ENCODE peak calls at places on chromosomes 6 and 20, in seven cellular contexts. R is effector memory CD8-positive, alpha-beta T cell; V is activated CD8-positive, alpha-beta T cell treated with anti-CD3 and anti-CD28 coated beads, Interleukin-2, amount 10 ng/mL, durations not matched to agents 7 days and 5 days; Z is lower lobe of right lung; O is Right ventricle myocardium inferior; H is CD4-positive, CD25-positive, alpha-beta regulatory T cell; G is Right ventricle myocardium superior. Y is an unnamed sample.

GRCh38 chr6:160078883-160079685 is 42.5 kb upstream of the SLC22A1 start:
- ATAC-seq in H (no peak), R (no peak), V (no peak), G (no peak), Z (no peak), O (no peak), Y (no peak)

GRCh38 chr6:112027942-112028674 is 25.8 kb upstream of the CCN6 start:
- ATAC-seq in V (peak), O (no peak), H (peak), Z (peak), G (no peak), R (peak), Y (no peak)

GRCh38 chr6:128483472-128484135 is 36.8 kb downstream of the PTPRK start:
- ATAC-seq in R (no peak), G (no peak), O (no peak), Z (no peak), H (no peak), V (no peak), Y (no peak)

GRCh38 chr6:78192057-78192456 is 539.2 kb downstream of the MEI4 start:
- ATAC-seq in H (no peak), R (no peak), V (no peak), G (no peak), Z (no peak), O (no peak), Y (no peak)

GRCh38 chr20:63076421-63076820 is 69.7 kb upstream of the BHLHE23 start:
- ATAC-seq in R (no peak), V (no peak), Z (no peak), O (no peak), H (no peak), G (no peak), Y (no peak)

GRCh38 chr6:135250234-135250633 is 69.1 kb downstream of the MYB start:
- ATAC-seq in Z (peak), O (no peak), H (no peak), R (no peak), G (no peak), V (no peak), Y (no peak)

GRCh38 chr6:105212587-105212986 is 32.8 kb upstream of the POPDC3 start:
- ATAC-seq in G (no peak), Z (no peak), V (no peak), H (no peak), R (no peak), O (no peak), Y (no peak)

GRCh38 chr6:47096233-47096887 is 54.2 kb upstream of the ADGRF1 start:
- ATAC-seq in V (no peak), G (no peak), Z (no peak), H (no peak), O (no peak), R (no peak), Y (no peak)

GRCh38 chr20:37265152-37265551 is 3.5 kb upstream of the GHRH start:
- ATAC-seq in H (peak), Z (peak), V (peak), R (no peak), G (no peak), O (no peak), Y (no peak)

GRCh38 chr20:56925696-56926101 is 296.6 kb downstream of the TFAP2C start:
- ATAC-seq in G (no peak), V (no peak), H (no peak), R (no peak), O (no peak), Z (no peak), Y (no peak)

GRCh38 chr6:43276180-43277082 is 21.6 kb upstream of the SLC22A7 start:
- ATAC-seq in O (no peak), G (no peak), V (peak), R (peak), Z (no peak), H (peak), Y (no peak)

GRCh38 chr20:24048014-24048611 is 59.5 kb upstream of the GGTLC1 start:
- ATAC-seq in O (no peak), H (no peak), Z (peak), G (no peak), V (no peak), R (no peak), Y (no peak)

GRCh38 chr6:126127662-126128061 is 141.3 kb downstream of the TRMT11 start:
- ATAC-seq in G (no peak), R (no peak), O (no peak), Z (no peak), V (no peak), H (no peak), Y (no peak)

GRCh38 chr6:41051873-41052272 is 1.1 kb upstream of the APOBEC2 start:
- ATAC-seq in G (no peak), O (no peak), H (peak), R (no peak), V (peak), Z (no peak), Y (no peak)

GRCh38 chr6:14596410-14596809 is 478.8 kb downstream of the CD83 start:
- ATAC-seq in O (no peak), V (no peak), G (no peak), Z (peak), R (no peak), H (no peak), Y (no peak)

GRCh38 chr6:108758884-108759283 is 89.3 kb upstream of the ARMC2 start:
- ATAC-seq in G (no peak), V (no peak), R (no peak), Z (no peak), H (no peak), O (no peak), Y (no peak)

GRCh38 chr6:143621876-143622605 is 55.7 kb upstream of the PHACTR2 start:
- ATAC-seq in R (no peak), H (no peak), G (no peak), V (no peak), Z (no peak), O (no peak), Y (no peak)

GRCh38 chr20:49459684-49460083 is 22.8 kb downstream of the KCNB1 start:
- ATAC-seq in V (no peak), O (no peak), R (no peak), H (no peak), G (no peak), Z (no peak), Y (no peak)

GRCh38 chr6:84768442-84769174 is 4.2 kb upstream of the TBX18 start:
- ATAC-seq in V (no peak), O (no peak), Z (no peak), H (no peak), R (no peak), G (no peak), Y (no peak)

GRCh38 chr6:148107911-148108310 is 234.7 kb upstream of the SASH1 start:
- ATAC-seq in V (no peak), G (no peak), Z (peak), O (no peak), H (no peak), R (no peak), Y (no peak)

GRCh38 chr6:57068066-57068465 is 21.6 kb downstream of the KIAA1586 start:
- ATAC-seq in V (no peak), Z (peak), R (no peak), H (no peak), G (no peak), O (no peak), Y (no peak)

GRCh38 chr6:81362246-81362645 is 390.2 kb downstream of the TENT5A start:
- ATAC-seq in G (no peak), O (no peak), V (no peak), H (no peak), Z (no peak), R (no peak), Y (no peak)

GRCh38 chr20:21099653-21100589 is 6.2 kb downstream of the LINC00237 start:
- ATAC-seq in G (peak), Z (peak), O (peak), V (peak), H (peak), R (peak), Y (no peak)

Y was measured in gastroesophageal sphincter.